ENCODE peak calls at places on chromosomes 4 and X, in four cellular contexts. L, Y, B and O are unnamed samples.

GRCh38 chr4:80017125-80017854 is 55.7 kb downstream of the ANTXR2 start:
- DNase-seq in L (no peak), Y (no peak), B (no peak), O (no peak)

GRCh38 chr4:79027656-79028055 is 88.4 kb upstream of the PAQR3 start:
- DNase-seq in L (no peak), Y (no peak), B (no peak), O (no peak)

GRCh38 chr4:40471923-40472322 is 136.8 kb downstream of the CHRNA9 start:
- DNase-seq in L (no peak), Y (no peak), B (no peak), O (no peak)

GRCh38 chrX:135170468-135170867 is 730 bp downstream of the CT55 start:
- DNase-seq in L (no peak), Y (no peak), B (no peak), O (no peak)

GRCh38 chrX:116204947-116205346 is 34.4 kb downstream of the AGTR2 start:
- DNase-seq in L (peak), Y (no peak), B (no peak), O (no peak)

GRCh38 chrX:70452143-70452733 is 7.6 kb downstream of the DLG3 start:
- DNase-seq in L (peak), Y (peak), B (peak), O (no peak)

GRCh38 chr4:188400456-188400855 is 261.2 kb downstream of the TRIML1 start:
- DNase-seq in L (peak), Y (no peak), B (no peak), O (no peak)

GRCh38 chrX:23616361-23616760 is 50.9 kb upstream of the PRDX4 start:
- DNase-seq in L (peak), Y (no peak), B (no peak), O (no peak)

GRCh38 chrX:150547511-150548115 is 20.8 kb upstream of the MTM1 start:
- DNase-seq in L (peak), Y (peak), B (peak), O (peak)

GRCh38 chr4:4430492-4431195 is 43.7 kb downstream of the NSG1 start:
- DNase-seq in L (peak), Y (no peak), B (no peak), O (no peak)

GRCh38 chrX:1062351-1062750 is 150.1 kb downstream of the CRLF2 start:
- DNase-seq in L (no peak), Y (no peak), B (no peak), O (no peak)

GRCh38 chr4:106978046-106978774 is 57.9 kb downstream of the DKK2 start:
- DNase-seq in L (peak), Y (no peak), B (peak), O (no peak)

GRCh38 chr4:87090305-87090704 is 130.1 kb downstream of the KLHL8 start:
- DNase-seq in L (no peak), Y (no peak), B (no peak), O (no peak)

GRCh38 chrX:96770315-96770714 is 85.7 kb downstream of the DIAPH2 start:
- DNase-seq in L (peak), Y (no peak), B (no peak), O (no peak)
- TF ChIP-seq CTCF in L (no peak), Y (no peak), B (no peak), O (peak)

GRCh38 chr4:6048537-6048936 is 30.3 kb upstream of the C4orf50 start:
- DNase-seq in L (no peak), Y (no peak), B (no peak), O (no peak)
- TF ChIP-seq CTCF in L (no peak), Y (no peak), B (no peak), O (no peak)

GRCh38 chr4:8033067-8033755 is 93.5 kb upstream of the AFAP1 start:
- DNase-seq in L (no peak), Y (no peak), B (no peak), O (no peak)
- TF ChIP-seq CTCF in L (no peak), Y (no peak), B (no peak), O (no peak)

DNA sequence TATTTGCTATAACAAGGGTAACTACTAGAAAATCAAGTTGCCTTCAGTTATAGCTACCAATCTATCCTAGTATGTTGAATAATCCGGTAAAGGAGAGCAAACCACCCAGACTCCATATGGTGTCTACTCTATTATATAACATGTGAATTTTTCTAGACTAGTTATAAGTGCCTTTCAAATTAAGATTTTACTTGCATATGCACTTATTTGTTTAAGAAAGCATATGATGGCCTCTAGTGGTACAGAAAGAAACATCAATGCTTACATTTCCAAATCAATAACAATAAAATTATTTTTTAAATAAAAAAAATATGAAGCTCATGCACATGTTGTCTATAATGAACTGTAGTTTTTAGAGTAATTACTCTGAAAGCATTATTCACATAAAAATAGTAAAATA is 1516.4 kb upstream of the PABPC4L start:
- DNase-seq in L (no peak), Y (no peak), B (no peak), O (no peak)
- TF ChIP-seq CTCF in L (no peak), Y (no peak), B (no peak), O (peak)

DNA sequence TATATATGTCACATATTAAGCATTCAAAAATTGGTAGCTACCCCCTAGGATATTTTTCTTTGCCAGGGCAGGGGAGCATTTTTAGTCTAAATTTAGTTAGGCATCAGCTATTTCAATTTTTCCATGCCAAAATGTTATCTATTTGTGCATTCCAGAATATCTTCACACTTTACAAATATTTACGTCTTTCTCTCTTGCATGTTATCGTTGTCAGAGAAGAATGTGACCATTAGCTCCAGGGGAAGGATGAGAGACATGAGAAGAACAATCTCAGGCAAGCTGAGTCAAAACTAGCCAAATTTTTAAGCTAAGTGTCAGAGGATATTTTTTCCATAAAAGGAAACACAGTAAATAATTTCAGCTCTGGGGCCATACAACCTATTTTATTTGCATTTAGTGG is 885.0 kb upstream of the EPHA5 start:
- DNase-seq in L (no peak), Y (no peak), B (no peak), O (no peak)
- TF ChIP-seq CTCF in L (no peak), Y (no peak), B (no peak), O (no peak)

DNA sequence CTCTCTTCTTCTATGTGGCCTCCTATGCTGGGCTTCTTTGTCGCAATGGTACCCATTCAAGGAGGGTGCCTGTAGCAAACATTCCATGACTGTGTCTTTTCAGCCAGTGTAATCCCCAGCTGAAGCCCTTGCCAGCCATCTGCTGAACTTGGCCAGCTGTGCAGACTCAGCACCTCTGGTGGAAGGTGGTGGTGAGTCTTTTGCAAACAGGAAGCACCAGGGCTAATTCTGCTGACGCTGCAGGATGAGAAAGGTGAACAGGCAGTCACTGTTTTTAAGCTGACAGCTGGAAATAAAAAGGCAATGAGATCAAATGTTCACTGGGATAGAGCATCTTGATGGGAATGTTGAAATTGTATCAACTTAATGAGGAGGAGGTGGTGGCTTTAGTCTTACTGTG is 298.7 kb upstream of the CLNK start:
- DNase-seq in L (no peak), Y (no peak), B (no peak), O (no peak)
- TF ChIP-seq CTCF in L (no peak), Y (no peak), B (no peak), O (no peak)

GRCh38 chrX:50747471-50747900 is 66.5 kb downstream of the SHROOM4 start:
- DNase-seq in L (peak), Y (peak), B (no peak), O (no peak)
- TF ChIP-seq CTCF in L (peak), Y (peak), B (no peak), O (peak)

GRCh38 chrX:85698921-85699320 is 319.5 kb upstream of the POF1B start:
- DNase-seq in L (peak), Y (no peak), B (no peak), O (no peak)
- TF ChIP-seq CTCF in L (no peak), Y (no peak), B (no peak), O (no peak)